ENCODE peak calls at places on chromosomes 3 and 15, in five cellular contexts. U, R, S, G and C are unnamed samples.
A peak's percentile ranks its signal among the peaks of the same experiment; 100 is the strongest.

GRCh38 chr3:75294124-75294523 is 370.0 kb upstream of the FRG2C start:
- DNase-seq in G (peak; percentile 26), R (no peak), U (peak; percentile 58), S (no peak), C (peak; percentile 77)

GRCh38 chr3:156207802-156208685 is 87.7 kb downstream of the KCNAB1 start:
- DNase-seq in G (no peak), S (no peak), R (no peak), U (no peak), C (no peak)

GRCh38 chr15:98658831-98659699 is 10.7 kb downstream of the IGF1R start:
- DNase-seq in S (no peak), R (no peak), G (peak; percentile 67), U (peak; percentile 27), C (peak; percentile 68)

GRCh38 chr3:50714953-50715352 is 40.2 kb downstream of the DOCK3 start:
- DNase-seq in S (no peak), G (peak; percentile 17), R (no peak), U (no peak), C (no peak)

GRCh38 chr3:11679964-11680363 is 36.2 kb upstream of the VGLL4 start:
- DNase-seq in S (no peak), U (no peak), R (no peak), G (no peak), C (no peak)

GRCh38 chr3:30934208-30934550 is 39.7 kb upstream of the GADL1 start:
- DNase-seq in R (no peak), S (no peak), G (peak; percentile 47), U (no peak), C (no peak)

GRCh38 chr15:62940755-62941361 is 101.7 kb upstream of the TPM1 start:
- DNase-seq in G (no peak), S (no peak), U (no peak), R (no peak), C (peak; percentile 93)

GRCh38 chr3:192928720-192929119 is 11.1 kb upstream of the MB21D2 start:
- DNase-seq in U (no peak), R (no peak), S (no peak), G (no peak), C (no peak)

GRCh38 chr3:190486201-190486865 is 27.6 kb upstream of the IL1RAP start:
- DNase-seq in U (no peak), R (no peak), S (no peak), G (peak; percentile 89), C (no peak)

GRCh38 chr15:98799461-98799971 is 151.2 kb downstream of the IGF1R start:
- DNase-seq in U (peak; percentile 62), R (no peak), G (peak; percentile 90), S (no peak), C (peak; percentile 70)

GRCh38 chr3:143637133-143637532 is 211.1 kb downstream of the SLC9A9 start:
- DNase-seq in S (no peak), U (no peak), G (no peak), R (no peak), C (no peak)

GRCh38 chr3:89490129-89490528 is 382.7 kb downstream of the EPHA3 start:
- DNase-seq in G (no peak), U (no peak), S (no peak), R (no peak), C (no peak)

GRCh38 chr3:67614195-67614594 is 40.2 kb downstream of the SUCLG2 start:
- DNase-seq in R (no peak), U (no peak), S (no peak), G (no peak), C (no peak)

GRCh38 chr15:55991841-55992768 is 1.3 kb downstream of the NEDD4 start:
- DNase-seq in S (no peak), U (no peak), R (no peak), G (no peak), C (no peak)

GRCh38 chr15:61070111-61070901 is 158.8 kb downstream of the RORA start:
- DNase-seq in R (no peak), G (no peak), U (no peak), S (no peak), C (no peak)

GRCh38 chr3:105865867-105866350 is 2.9 kb downstream of the CBLB start:
- DNase-seq in S (no peak), R (no peak), G (no peak), U (no peak), C (no peak)

GRCh38 chr3:126567696-126568438 is 9.1 kb upstream of the C3orf22 start:
- DNase-seq in G (no peak), R (no peak), S (no peak), U (no peak), C (peak; percentile 42)

GRCh38 chr3:150830094-150830681 is 67.2 kb upstream of the SIAH2 start:
- DNase-seq in U (no peak), S (no peak), R (no peak), G (peak; percentile 25), C (no peak)

GRCh38 chr3:45509038-45509767 is 85.3 kb upstream of the LIMD1 start:
- DNase-seq in U (no peak), R (no peak), G (peak; percentile 93), S (no peak), C (no peak)

GRCh38 chr15:68844856-68845550 is 24.3 kb upstream of the ANP32A start:
- DNase-seq in U (no peak), S (no peak), R (no peak), G (no peak), C (no peak)

GRCh38 chr3:157479464-157480243 is 23.6 kb downstream of the VEPH1 start:
- DNase-seq in R (no peak), U (no peak), G (no peak), S (no peak), C (no peak)

GRCh38 chr3:146966124-146966523 is 361.0 kb upstream of the PLSCR5 start:
- DNase-seq in G (no peak), R (no peak), U (no peak), S (no peak), C (no peak)

GRCh38 chr15:69328739-69329138 is 30.0 kb downstream of the PAQR5 start:
- DNase-seq in R (no peak), G (no peak), U (no peak), S (no peak), C (no peak)

GRCh38 chr3:161914703-161915102 is 418.1 kb downstream of the OTOL1 start:
- DNase-seq in G (peak; percentile 90), S (no peak), U (peak; percentile 59), R (no peak), C (peak; percentile 71)

GRCh38 chr3:5057857-5058324 is 64.2 kb upstream of the ARL8B start:
- DNase-seq in S (peak; percentile 69), G (peak; percentile 80), R (peak; percentile 67), U (peak; percentile 49), C (peak; percentile 86)

GRCh38 chr3:108602249-108602934 is 12.9 kb downstream of the DZIP3 start:
- DNase-seq in U (no peak), S (no peak), R (peak; percentile 23), G (no peak), C (peak; percentile 49)

GRCh38 chr3:34015204-34016142 is 217.0 kb downstream of the PDCD6IP start:
- DNase-seq in G (peak; percentile 85), R (no peak), S (no peak), U (no peak), C (no peak)

GRCh38 chr3:32337501-32337900 is 54.2 kb upstream of the CMTM7 start:
- DNase-seq in U (no peak), G (no peak), R (no peak), S (no peak), C (no peak)

GRCh38 chr15:62403164-62403809 is 238.2 kb upstream of the C2CD4B start:
- DNase-seq in G (peak; percentile 27), U (no peak), S (no peak), R (no peak), C (no peak)

GRCh38 chr15:29938701-29939340 is 116.6 kb upstream of the TJP1 start:
- DNase-seq in G (peak; percentile 9), S (no peak), R (no peak), U (no peak), C (no peak)

GRCh38 chr3:187955076-187955952 is 198.6 kb upstream of the LPP start:
- DNase-seq in S (no peak), G (no peak), U (no peak), R (no peak), C (no peak)

GRCh38 chr3:172061724-172062184 is 22.4 kb downstream of the FNDC3B start:
- DNase-seq in R (no peak), U (no peak), S (no peak), G (peak; percentile 69), C (no peak)

GRCh38 chr3:17912011-17912760 is 169.8 kb upstream of the TBC1D5 start:
- DNase-seq in U (no peak), G (no peak), R (no peak), S (no peak), C (no peak)

GRCh38 chr15:84981711-84982300 is at the start of gene PDE8A:
- DNase-seq in G (peak; percentile 70), U (peak; percentile 53), R (no peak), S (peak; percentile 28), C (peak; percentile 70)

GRCh38 chr3:46926447-46926846 is 48.9 kb downstream of the PTH1R start:
- DNase-seq in G (no peak), S (no peak), U (no peak), R (no peak), C (no peak)

GRCh38 chr3:187737401-187738088 is 7.7 kb downstream of the BCL6 start:
- DNase-seq in S (peak; percentile 51), G (peak; percentile 70), U (peak; percentile 71), R (peak; percentile 67), C (peak; percentile 89)

GRCh38 chr3:157618075-157618760 is 115.0 kb upstream of the VEPH1 start:
- DNase-seq in R (no peak), U (no peak), G (peak; percentile 63), S (no peak), C (no peak)

GRCh38 chr15:90004671-90005070 is 3.5 kb downstream of the ZNF710 start:
- DNase-seq in R (no peak), S (peak; percentile 9), G (no peak), U (no peak), C (no peak)